ENCODE peak calls at places on chromosome 17, in five cellular contexts. U is kidney epithelial cell, N is astrocyte of the spinal cord, Z is GM23338, H is cardiac muscle cell. A is an unnamed sample.

GRCh38 chr17:81346090-81346907 is 49.0 kb upstream of the BAHCC1 start:
- DNase-seq in Z (peak; percentile 99), U (no peak), H (peak; percentile 98), N (peak; percentile 97), A (peak; percentile 59)

GRCh38 chr17:29733151-29733550 is 110.4 kb upstream of the CORO6 start:
- DNase-seq in U (no peak), N (no peak), H (peak; percentile 27), Z (no peak), A (no peak)

GRCh38 chr17:1177099-1177996 is 2.4 kb downstream of the ABR start:
- DNase-seq in N (peak; percentile 47), Z (no peak), H (peak; percentile 60), U (no peak), A (no peak)

GRCh38 chr17:63150994-63151464 is 185.0 kb downstream of the TANC2 start:
- DNase-seq in H (peak; percentile 17), N (peak; percentile 69), Z (peak; percentile 27), U (no peak), A (no peak)

GRCh38 chr17:79045830-79046500 is 22.0 kb downstream of the C1QTNF1 start:
- DNase-seq in N (peak; percentile 68), H (peak; percentile 84), U (no peak), Z (peak; percentile 87), A (no peak)

GRCh38 chr17:63652106-63652505 is 29.9 kb downstream of the MAP3K3 start:
- DNase-seq in H (peak; percentile 3), N (no peak), Z (no peak), U (no peak), A (no peak)

GRCh38 chr17:60640503-60640902 is 37.1 kb upstream of the BCAS3 start:
- DNase-seq in H (peak; percentile 24), N (no peak), U (no peak), Z (peak; percentile 56), A (no peak)

GRCh38 chr17:2745317-2746037 is 4.0 kb downstream of the CCDC92B start:
- DNase-seq in Z (no peak), U (no peak), N (no peak), H (no peak), A (no peak)

GRCh38 chr17:37413875-37414519 is 7.3 kb downstream of the TADA2A start:
- DNase-seq in H (no peak), U (no peak), Z (peak; percentile 12), N (no peak), A (no peak)

GRCh38 chr17:27455914-27456680 is at the start of gene KSR1:
- DNase-seq in H (peak; percentile 84), N (peak; percentile 76), U (no peak), Z (peak; percentile 96), A (no peak)
- H3K4me3 ChIP-seq in H (peak within 1 kb of the TSS; percentile 86), N (peak within 1 kb of the TSS; percentile 78), U (peak within 1 kb of the TSS; percentile 53), Z (peak within 1 kb of the TSS; percentile 96), A (peak within 1 kb of the TSS; percentile 69)

DNA sequence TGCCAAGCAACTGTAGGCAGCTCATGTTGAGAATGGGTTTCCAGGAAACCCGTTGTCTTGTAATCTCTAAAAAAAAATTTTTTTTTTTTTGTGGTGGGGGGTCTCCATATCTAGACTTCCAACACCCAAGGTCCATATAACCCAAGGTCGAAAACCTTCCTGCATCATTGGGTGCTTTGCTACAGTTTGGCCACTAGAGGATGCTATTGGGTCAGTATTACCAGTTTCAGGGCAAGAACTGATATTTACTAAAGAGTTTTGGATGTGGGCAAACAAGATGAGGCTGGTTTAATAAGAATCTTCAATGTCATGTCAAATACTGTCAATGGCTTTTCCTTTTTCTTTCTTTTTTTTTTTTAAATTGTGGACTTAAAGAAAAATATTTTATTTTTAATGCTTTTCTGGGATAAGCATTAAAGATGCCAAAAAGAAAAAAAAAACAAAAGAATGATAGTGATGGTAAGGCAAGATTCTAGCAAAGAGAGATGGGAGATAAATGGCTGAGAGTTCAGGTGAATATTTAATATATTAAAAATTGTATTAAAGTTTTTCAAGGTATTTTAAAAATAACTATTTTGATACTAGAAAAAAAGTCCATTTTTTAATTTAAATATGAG is 62.2 kb downstream of the DHRS7C start:
- DNase-seq in U (peak; percentile 4), N (peak; percentile 55), H (peak; percentile 69), Z (peak; percentile 67), A (peak; percentile 0)
- TF ChIP-seq CTCF in U (peak; percentile 99), N (peak; percentile 100), H (peak; percentile 100), Z (peak; percentile 94), A (peak; percentile 85)

GRCh38 chr17:43085489-43085888 is 39.7 kb downstream of the BRCA1 start:
- DNase-seq in U (peak; percentile 10), Z (peak; percentile 22), H (peak; percentile 32), N (peak; percentile 38), A (no peak)

GRCh38 chr17:43074869-43075268 is 49.8 kb downstream of the RND2 start:
- DNase-seq in H (no peak), U (no peak), Z (no peak), N (no peak), A (no peak)

GRCh38 chr17:43079578-43080302 is 45.4 kb downstream of the BRCA1 start:
- DNase-seq in U (no peak), N (no peak), Z (no peak), H (no peak), A (no peak)
- H3K4me3 ChIP-seq in U (no peak overlapping the region), N (no peak overlapping the region), Z (no peak overlapping the region), H (no peak overlapping the region), A (no peak overlapping the region)

GRCh38 chr17:6610011-6610410 is 30.5 kb downstream of the KIAA0753 start:
- DNase-seq in U (no peak), H (no peak), Z (no peak), N (peak; percentile 13), A (no peak)

GRCh38 chr17:6603746-6604325 is 36.7 kb downstream of the KIAA0753 start:
- DNase-seq in U (no peak), Z (no peak), N (no peak), H (peak; percentile 36), A (no peak)

GRCh38 chr17:6599364-6599763 is 41.1 kb downstream of the KIAA0753 start:
- DNase-seq in N (no peak), U (no peak), Z (no peak), H (no peak), A (no peak)

GRCh38 chr17:6608321-6608720 is 32.2 kb downstream of the KIAA0753 start:
- DNase-seq in N (peak; percentile 22), U (peak; percentile 45), Z (no peak), H (no peak), A (no peak)

GRCh38 chr17:6605142-6605541 is 35.4 kb downstream of the KIAA0753 start:
- DNase-seq in H (no peak), N (no peak), U (no peak), Z (no peak), A (no peak)
- TF ChIP-seq CTCF in H (no peak), N (no peak), U (no peak), Z (no peak), A (no peak)

GRCh38 chr17:17039911-17040310 is 2.3 kb upstream of the MPRIP start:
- DNase-seq in N (no peak), H (no peak), Z (no peak), U (no peak), A (no peak)

GRCh38 chr17:17042851-17043667 is 802 bp downstream of the MPRIP start:
- DNase-seq in Z (peak; percentile 54), H (peak; percentile 38), N (peak; percentile 43), U (no peak), A (no peak)

GRCh38 chr17:17042381-17042736 is at the start of gene MPRIP:
- DNase-seq in N (no peak), H (no peak), Z (no peak), U (no peak), A (no peak)

GRCh38 chr17:17041571-17042380 is 481 bp upstream of the MPRIP start:
- DNase-seq in Z (peak; percentile 99), U (peak; percentile 83), N (peak; percentile 98), H (peak; percentile 99), A (peak; percentile 56)

DNA sequence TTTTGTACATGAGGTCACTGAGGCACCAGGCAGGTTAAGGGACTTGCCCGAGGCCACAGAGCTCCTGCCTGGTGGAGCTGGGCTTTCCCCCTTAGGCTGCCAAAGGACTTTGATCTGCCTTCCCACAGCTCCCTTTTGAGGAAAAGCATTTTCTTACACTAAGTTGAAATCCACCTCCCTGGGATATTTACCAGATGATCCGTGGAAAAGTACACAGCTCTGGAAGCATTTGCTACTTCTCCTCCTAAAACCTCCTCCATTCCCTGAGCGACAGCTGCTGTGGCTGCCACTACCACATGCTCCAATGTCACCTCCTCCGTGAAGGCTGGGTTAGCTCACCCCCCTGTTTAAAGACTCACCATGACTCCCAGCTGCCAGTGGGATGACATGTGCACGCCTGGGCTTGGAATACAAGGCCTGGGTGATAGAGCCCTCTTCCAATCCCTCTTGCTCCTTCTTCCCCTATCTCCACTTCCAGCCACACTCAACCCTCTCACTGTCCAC is 1.2 kb upstream of the MPRIP start:
- DNase-seq in Z (no peak), N (no peak), U (no peak), H (no peak), A (no peak)
- H3K4me3 ChIP-seq in Z (peak overlapping the region; percentile 82), N (no peak overlapping the region), U (no peak overlapping the region), H (no peak overlapping the region), A (no peak overlapping the region)

DNA sequence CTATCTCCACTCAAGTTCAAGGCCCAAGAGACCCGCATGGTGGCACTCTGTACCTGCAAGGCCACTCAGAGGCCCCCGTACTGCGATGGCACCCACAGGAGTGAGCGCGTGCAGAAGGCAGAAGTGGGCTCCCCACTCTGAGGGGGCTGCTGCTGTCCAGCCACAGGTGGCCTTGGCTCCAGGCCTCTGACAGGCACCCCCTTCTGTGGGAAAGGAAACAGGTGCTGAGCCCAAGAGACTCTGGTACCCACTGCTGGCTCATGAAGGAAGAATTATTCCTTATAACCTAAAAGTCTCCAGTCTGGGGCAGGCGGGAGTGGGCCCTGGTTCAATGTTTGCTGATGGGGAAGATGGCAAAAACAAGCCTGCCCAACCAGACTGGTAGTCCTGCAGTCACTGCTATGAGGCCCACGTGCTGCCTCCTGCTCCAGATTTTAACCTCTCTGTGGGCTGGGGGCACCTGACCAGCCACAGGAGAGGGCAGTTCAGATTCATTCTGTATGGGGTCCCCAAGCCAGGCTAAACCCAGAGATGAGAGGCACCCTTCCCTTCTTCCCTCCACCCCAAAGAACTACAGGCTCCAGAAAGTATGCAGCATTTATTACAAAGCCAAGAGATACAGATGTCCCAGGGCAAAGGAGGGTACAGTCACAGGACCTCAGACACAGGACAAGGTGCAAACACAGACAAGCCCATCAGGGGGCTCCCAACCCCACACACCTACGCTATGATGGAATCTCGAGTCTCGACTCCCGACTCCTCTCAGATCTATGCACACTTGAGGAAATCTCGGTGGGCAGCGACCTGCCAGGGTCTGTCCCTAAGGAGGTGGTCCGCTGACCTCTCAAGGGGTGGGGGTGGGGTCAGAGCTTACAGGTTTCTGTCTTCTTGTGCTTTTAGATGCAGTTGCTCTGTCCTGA is 3.4 kb downstream of the CISD3 start:
- DNase-seq in N (no peak), H (no peak), Z (peak; percentile 73), U (no peak), A (no peak)
- TF ChIP-seq CTCF in N (peak; percentile 27), H (peak; percentile 17), Z (peak; percentile 58), U (peak; percentile 36), A (peak; percentile 15)

DNA sequence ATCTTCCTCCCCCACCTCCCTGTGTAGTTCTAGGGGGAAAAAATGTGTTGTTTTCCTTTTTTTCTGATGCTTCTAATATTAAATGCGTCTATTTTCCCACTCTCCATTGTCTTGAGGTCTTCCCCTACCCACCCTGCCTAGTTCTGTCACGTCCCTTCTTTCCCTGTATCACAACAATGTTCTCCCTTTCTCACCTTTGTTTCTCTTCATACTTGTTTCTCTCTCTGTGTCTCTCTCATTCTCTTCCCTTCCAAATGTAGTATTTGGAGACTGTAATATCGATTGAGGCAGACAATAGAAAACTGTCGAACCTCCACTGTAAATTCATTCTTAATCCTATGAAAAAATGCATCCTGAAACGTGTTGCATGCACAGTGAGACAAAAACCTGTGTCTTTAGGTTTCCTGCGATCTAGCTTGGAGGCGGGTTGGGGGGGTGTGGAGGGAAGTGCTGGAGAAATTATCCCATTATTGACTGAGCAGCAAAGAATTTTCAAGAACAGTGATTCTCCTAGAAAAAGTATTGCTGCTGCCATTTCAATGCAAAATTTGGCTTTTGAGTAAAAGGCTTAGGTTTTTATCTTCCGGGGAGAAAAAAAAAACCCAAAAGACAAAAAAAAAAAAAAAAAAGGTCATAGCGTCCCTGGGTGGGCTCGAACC is 1.3 kb upstream of the PSMB3 start:
- DNase-seq in H (peak; percentile 40), Z (no peak), U (no peak), N (peak; percentile 60), A (no peak)
- H3K4me3 ChIP-seq in H (peak overlapping the region; percentile 97), Z (peak overlapping the region; percentile 69), U (peak overlapping the region; percentile 93), N (peak overlapping the region; percentile 99), A (peak overlapping the region; percentile 2)